ENCODE peak calls at places on chromosomes 2 and 18, in eight cellular contexts. One of them, this sample, is unnamed.

GRCh38 chr2:11379558-11379957 is 35.1 kb upstream of the ROCK2 start:
- DNase-seq in SJSA1: peak
- DNase-seq in body of pancreas: no peak
- DNase-seq in WERI-Rb-1: no peak
- DNase-seq in mesendoderm: no peak
- DNase-seq in A549: no peak
- DNase-seq in HCT116: no peak
- DNase-seq in A673: peak
- DNase-seq in this sample: no peak

GRCh38 chr2:36655456-36655855 is 41.1 kb upstream of the VIT start:
- DNase-seq in SJSA1: peak
- DNase-seq in HCT116: no peak
- DNase-seq in A673: peak
- DNase-seq in body of pancreas: no peak
- DNase-seq in mesendoderm: no peak
- DNase-seq in WERI-Rb-1: no peak
- DNase-seq in A549: no peak
- DNase-seq in this sample: no peak

GRCh38 chr2:173388795-173389194 is 34.1 kb downstream of the CDCA7 start:
- DNase-seq in HCT116: no peak
- DNase-seq in mesendoderm: no peak
- DNase-seq in A673: no peak
- DNase-seq in A549: no peak
- DNase-seq in body of pancreas: no peak
- DNase-seq in WERI-Rb-1: no peak
- DNase-seq in SJSA1: no peak
- DNase-seq in this sample: no peak

GRCh38 chr2:111042772-111043771 is 77.6 kb upstream of the BCL2L11 start:
- DNase-seq in body of pancreas: no peak
- DNase-seq in HCT116: no peak
- DNase-seq in SJSA1: no peak
- DNase-seq in mesendoderm: no peak
- DNase-seq in A549: no peak
- DNase-seq in A673: no peak
- DNase-seq in WERI-Rb-1: no peak
- DNase-seq in this sample: no peak

GRCh38 chr2:11398710-11399109 is 54.3 kb upstream of the ROCK2 start:
- DNase-seq in HCT116: no peak
- DNase-seq in mesendoderm: peak
- DNase-seq in WERI-Rb-1: no peak
- DNase-seq in body of pancreas: peak
- DNase-seq in SJSA1: no peak
- DNase-seq in A549: no peak
- DNase-seq in A673: peak
- DNase-seq in this sample: no peak

GRCh38 chr18:23053756-23054457 is 81.4 kb upstream of the CABLES1 start:
- DNase-seq in A673: peak
- DNase-seq in WERI-Rb-1: peak
- DNase-seq in body of pancreas: peak
- DNase-seq in A549: peak
- DNase-seq in SJSA1: no peak
- DNase-seq in mesendoderm: peak
- DNase-seq in HCT116: no peak
- DNase-seq in this sample: no peak

GRCh38 chr2:72035518-72036172 is 112.0 kb downstream of the CYP26B1 start:
- DNase-seq in mesendoderm: no peak
- DNase-seq in SJSA1: no peak
- DNase-seq in A549: no peak
- DNase-seq in HCT116: no peak
- DNase-seq in A673: no peak
- DNase-seq in body of pancreas: no peak
- DNase-seq in WERI-Rb-1: peak
- DNase-seq in this sample: no peak

GRCh38 chr18:26468931-26469340 is 79.4 kb downstream of the KCTD1 start:
- DNase-seq in A549: no peak
- DNase-seq in body of pancreas: peak
- DNase-seq in A673: peak
- DNase-seq in WERI-Rb-1: peak
- DNase-seq in mesendoderm: peak
- DNase-seq in HCT116: no peak
- DNase-seq in SJSA1: no peak
- DNase-seq in this sample: no peak

GRCh38 chr2:154616659-154617058 is 81.8 kb upstream of the KCNJ3 start:
- DNase-seq in HCT116: no peak
- DNase-seq in mesendoderm: no peak
- DNase-seq in A673: no peak
- DNase-seq in WERI-Rb-1: no peak
- DNase-seq in body of pancreas: no peak
- DNase-seq in A549: no peak
- DNase-seq in SJSA1: no peak
- DNase-seq in this sample: no peak

GRCh38 chr2:37829202-37829601 is 95.9 kb upstream of the RMDN2 start:
- DNase-seq in body of pancreas: no peak
- DNase-seq in WERI-Rb-1: peak
- DNase-seq in A549: no peak
- DNase-seq in SJSA1: peak
- DNase-seq in A673: no peak
- DNase-seq in HCT116: no peak
- DNase-seq in mesendoderm: peak
- DNase-seq in this sample: no peak

GRCh38 chr2:64035067-64035942 is 16.1 kb upstream of the VPS54 start:
- DNase-seq in HCT116: no peak
- DNase-seq in mesendoderm: no peak
- DNase-seq in SJSA1: no peak
- DNase-seq in body of pancreas: no peak
- DNase-seq in WERI-Rb-1: no peak
- DNase-seq in A673: no peak
- DNase-seq in A549: no peak
- DNase-seq in this sample: no peak

GRCh38 chr2:18483896-18484295 is 76.6 kb downstream of the RDH14 start:
- DNase-seq in mesendoderm: no peak
- DNase-seq in HCT116: no peak
- DNase-seq in WERI-Rb-1: no peak
- DNase-seq in A549: no peak
- DNase-seq in A673: no peak
- DNase-seq in SJSA1: no peak
- DNase-seq in body of pancreas: no peak
- DNase-seq in this sample: no peak

GRCh38 chr18:54877076-54877475 is 48.8 kb downstream of the RAB27B start:
- DNase-seq in A549: no peak
- DNase-seq in mesendoderm: no peak
- DNase-seq in body of pancreas: no peak
- DNase-seq in SJSA1: no peak
- DNase-seq in WERI-Rb-1: no peak
- DNase-seq in HCT116: no peak
- DNase-seq in A673: no peak
- DNase-seq in this sample: no peak

GRCh38 chr2:194252127-194252526 is 1404.9 kb upstream of the SLC39A10 start:
- DNase-seq in body of pancreas: no peak
- DNase-seq in WERI-Rb-1: no peak
- DNase-seq in mesendoderm: no peak
- DNase-seq in A673: peak
- DNase-seq in SJSA1: no peak
- DNase-seq in HCT116: no peak
- DNase-seq in A549: no peak
- DNase-seq in this sample: no peak

GRCh38 chr18:34223164-34223892 is 1.4 kb downstream of the NOL4 start:
- DNase-seq in A549: no peak
- DNase-seq in HCT116: no peak
- DNase-seq in SJSA1: no peak
- DNase-seq in body of pancreas: peak
- DNase-seq in A673: peak
- DNase-seq in mesendoderm: peak
- DNase-seq in WERI-Rb-1: peak
- DNase-seq in this sample: no peak

GRCh38 chr18:25067291-25068050 is 284.5 kb downstream of the ZNF521 start:
- DNase-seq in SJSA1: no peak
- DNase-seq in A549: no peak
- DNase-seq in HCT116: no peak
- DNase-seq in WERI-Rb-1: no peak
- DNase-seq in mesendoderm: no peak
- DNase-seq in A673: no peak
- DNase-seq in body of pancreas: no peak
- DNase-seq in this sample: no peak

GRCh38 chr2:195343942-195344530 is 313.0 kb upstream of the SLC39A10 start:
- DNase-seq in body of pancreas: no peak
- DNase-seq in A673: no peak
- DNase-seq in mesendoderm: no peak
- DNase-seq in WERI-Rb-1: no peak
- DNase-seq in A549: no peak
- DNase-seq in SJSA1: no peak
- DNase-seq in HCT116: no peak
- DNase-seq in this sample: no peak

GRCh38 chr2:28395334-28396061 is 2.8 kb downstream of the FOSL2 start:
- DNase-seq in A673: peak
- DNase-seq in body of pancreas: peak
- DNase-seq in WERI-Rb-1: no peak
- DNase-seq in SJSA1: peak
- DNase-seq in A549: no peak
- DNase-seq in HCT116: no peak
- DNase-seq in mesendoderm: no peak
- DNase-seq in this sample: no peak

GRCh38 chr2:215826838-215827441 is 186.4 kb downstream of the MREG start:
- DNase-seq in mesendoderm: no peak
- DNase-seq in body of pancreas: no peak
- DNase-seq in HCT116: no peak
- DNase-seq in SJSA1: peak
- DNase-seq in A673: peak
- DNase-seq in A549: peak
- DNase-seq in WERI-Rb-1: no peak
- DNase-seq in this sample: no peak

GRCh38 chr2:317501-318424 is 29.9 kb upstream of the ALKAL2 start:
- DNase-seq in HCT116: no peak
- DNase-seq in body of pancreas: no peak
- DNase-seq in WERI-Rb-1: no peak
- DNase-seq in SJSA1: peak
- DNase-seq in A673: no peak
- DNase-seq in mesendoderm: peak
- DNase-seq in A549: no peak
- DNase-seq in this sample: no peak

GRCh38 chr2:239465017-239466001 is 64.5 kb upstream of the HDAC4 start:
- DNase-seq in WERI-Rb-1: no peak
- DNase-seq in HCT116: no peak
- DNase-seq in SJSA1: peak
- DNase-seq in A549: peak
- DNase-seq in mesendoderm: no peak
- DNase-seq in body of pancreas: peak
- DNase-seq in A673: peak
- DNase-seq in this sample: no peak

GRCh38 chr2:150750726-150751125 is 263.3 kb upstream of the RND3 start:
- DNase-seq in HCT116: no peak
- DNase-seq in A673: no peak
- DNase-seq in WERI-Rb-1: no peak
- DNase-seq in A549: no peak
- DNase-seq in SJSA1: no peak
- DNase-seq in mesendoderm: no peak
- DNase-seq in body of pancreas: no peak
- DNase-seq in this sample: no peak

GRCh38 chr2:167192833-167193232 is 304.6 kb downstream of the XIRP2 start:
- DNase-seq in SJSA1: peak
- DNase-seq in HCT116: no peak
- DNase-seq in body of pancreas: no peak
- DNase-seq in mesendoderm: no peak
- DNase-seq in A673: no peak
- DNase-seq in WERI-Rb-1: no peak
- DNase-seq in A549: no peak
- DNase-seq in this sample: no peak
- H3K27ac ChIP-seq in SJSA1: peak
- H3K27ac ChIP-seq in HCT116: no peak
- H3K27ac ChIP-seq in body of pancreas: no peak
- H3K27ac ChIP-seq in mesendoderm: no peak
- H3K27ac ChIP-seq in A673: no peak
- H3K27ac ChIP-seq in WERI-Rb-1: no peak
- H3K27ac ChIP-seq in A549: no peak
- H3K27ac ChIP-seq in this sample: no peak

DNA sequence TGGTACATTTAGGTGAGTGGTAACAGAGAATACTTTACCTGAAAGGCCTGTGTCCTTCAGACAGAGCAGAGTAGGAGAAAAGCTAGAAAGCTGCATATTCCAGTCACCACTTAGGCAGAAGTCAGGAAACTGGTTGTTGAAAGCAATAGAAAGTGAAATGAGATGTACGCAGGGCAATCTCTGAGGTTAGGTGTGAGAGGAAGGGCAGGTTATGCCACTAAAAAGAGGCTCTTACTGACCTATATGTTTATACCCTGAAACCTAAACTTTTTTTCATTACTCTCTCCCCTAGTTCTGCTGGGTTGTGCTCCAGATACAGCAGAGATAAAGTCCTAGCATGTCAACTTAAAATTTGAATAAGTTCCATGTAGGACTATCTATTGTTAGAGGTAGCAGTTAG is 93.5 kb downstream of the COX7A2L start:
- DNase-seq in body of pancreas: no peak
- DNase-seq in HCT116: no peak
- DNase-seq in mesendoderm: no peak
- DNase-seq in A673: no peak
- DNase-seq in SJSA1: no peak
- DNase-seq in WERI-Rb-1: no peak
- DNase-seq in A549: no peak
- DNase-seq in this sample: no peak
- H3K27ac ChIP-seq in body of pancreas: no peak
- H3K27ac ChIP-seq in HCT116: no peak
- H3K27ac ChIP-seq in mesendoderm: no peak
- H3K27ac ChIP-seq in A673: no peak
- H3K27ac ChIP-seq in SJSA1: no peak
- H3K27ac ChIP-seq in WERI-Rb-1: no peak
- H3K27ac ChIP-seq in A549: no peak
- H3K27ac ChIP-seq in this sample: no peak

GRCh38 chr2:24994325-24994724 is 22.6 kb upstream of the DNAJC27 start:
- DNase-seq in body of pancreas: no peak
- DNase-seq in A549: no peak
- DNase-seq in WERI-Rb-1: no peak
- DNase-seq in A673: no peak
- DNase-seq in HCT116: no peak
- DNase-seq in mesendoderm: no peak
- DNase-seq in SJSA1: no peak
- DNase-seq in this sample: no peak

GRCh38 chr2:24993797-24994196 is 22.0 kb upstream of the DNAJC27 start:
- DNase-seq in WERI-Rb-1: no peak
- DNase-seq in A549: no peak
- DNase-seq in A673: no peak
- DNase-seq in body of pancreas: no peak
- DNase-seq in mesendoderm: no peak
- DNase-seq in SJSA1: no peak
- DNase-seq in HCT116: no peak
- DNase-seq in this sample: no peak
- H3K27ac ChIP-seq in WERI-Rb-1: no peak
- H3K27ac ChIP-seq in A549: no peak
- H3K27ac ChIP-seq in A673: no peak
- H3K27ac ChIP-seq in body of pancreas: no peak
- H3K27ac ChIP-seq in mesendoderm: peak
- H3K27ac ChIP-seq in SJSA1: no peak
- H3K27ac ChIP-seq in HCT116: no peak
- H3K27ac ChIP-seq in this sample: no peak

DNA sequence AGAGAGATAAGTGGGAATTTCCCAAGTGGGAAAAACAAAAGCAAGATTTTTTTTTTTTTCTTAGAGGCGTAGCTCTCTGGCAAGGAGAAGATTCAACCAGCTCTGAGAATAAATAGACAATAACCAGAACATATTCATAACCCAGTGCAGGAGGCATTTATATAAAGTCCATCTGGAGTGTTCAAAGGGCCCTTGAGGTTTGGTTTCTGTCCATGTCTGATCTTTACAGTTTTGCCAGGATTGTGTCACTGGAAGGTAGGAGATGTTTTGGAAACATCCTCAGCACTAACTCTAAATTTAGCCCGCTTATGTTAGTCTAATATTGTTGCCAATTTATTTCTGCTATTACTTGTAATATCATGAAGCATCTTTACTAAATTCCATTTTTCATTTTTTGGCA is 22.3 kb upstream of the REV1 start:
- DNase-seq in A549: no peak
- DNase-seq in HCT116: no peak
- DNase-seq in A673: no peak
- DNase-seq in WERI-Rb-1: no peak
- DNase-seq in body of pancreas: no peak
- DNase-seq in mesendoderm: no peak
- DNase-seq in SJSA1: no peak
- DNase-seq in this sample: no peak
- H3K27ac ChIP-seq in A549: no peak
- H3K27ac ChIP-seq in HCT116: no peak
- H3K27ac ChIP-seq in A673: no peak
- H3K27ac ChIP-seq in WERI-Rb-1: no peak
- H3K27ac ChIP-seq in body of pancreas: no peak
- H3K27ac ChIP-seq in mesendoderm: no peak
- H3K27ac ChIP-seq in SJSA1: no peak
- H3K27ac ChIP-seq in this sample: no peak

This sample was measured in epithelial cell of prostate.